ENCODE peak calls at places on chromosomes 2 and 18, in ten cellular contexts. L is hypothalamus; Y is Calu3; C is brain microvascular endothelial cell; X is ovary; R is T-helper 9 cell; K is NCI-H2081; M is pancreas; E is activated gamma-delta T cell treated with anti-CD3 and anti-CD28 coated beads, Interleukin-2, amount 50 U/mL, for 16 hours; U is neural crest cell. N is an unnamed sample.

GRCh38 chr2:2191110-2191707 is 139.9 kb downstream of the MYT1L start:
- DNase-seq in L (no peak), Y (no peak), C (no peak), X (no peak), R (no peak), K (no peak), M (no peak), E (no peak), U (no peak), N (no peak)

GRCh38 chr2:2881507-2881906 is 496.1 kb downstream of the EIPR1 start:
- DNase-seq in L (no peak), Y (no peak), C (no peak), X (no peak), R (no peak), K (no peak), M (no peak), E (no peak), U (no peak), N (no peak)

GRCh38 chr2:241567776-241568175 is 9.2 kb downstream of the BOK start:
- DNase-seq in L (no peak), Y (no peak), C (no peak), X (no peak), R (no peak), K (no peak), M (peak), E (no peak), U (no peak), N (no peak)

GRCh38 chr2:110869472-110870446 is 137.4 kb downstream of the ACOXL start:
- DNase-seq in L (no peak), Y (peak), C (peak), X (no peak), R (no peak), K (no peak), M (no peak), E (no peak), U (no peak), N (no peak)

GRCh38 chr18:48292229-48292628 is 117.0 kb downstream of the ZBTB7C start:
- DNase-seq in L (no peak), Y (no peak), C (no peak), X (no peak), R (no peak), K (no peak), M (no peak), E (no peak), U (no peak), N (no peak)

GRCh38 chr2:168849610-168850009 is 40.6 kb downstream of the SPC25 start:
- DNase-seq in L (no peak), Y (peak), C (peak), X (peak), R (no peak), K (no peak), M (no peak), E (no peak), U (no peak), N (no peak)

GRCh38 chr2:241454837-241455485 is 53.4 kb downstream of the STK25 start:
- DNase-seq in L (no peak), Y (no peak), C (no peak), X (no peak), R (no peak), K (no peak), M (no peak), E (no peak), U (no peak), N (no peak)

GRCh38 chr2:236168110-236169067 is at the start of gene GBX2:
- DNase-seq in L (no peak), Y (peak), C (peak), X (peak), R (no peak), K (peak), M (no peak), E (no peak), U (peak), N (no peak)

GRCh38 chr2:226776104-226776503 is 23.5 kb downstream of the IRS1 start:
- DNase-seq in L (no peak), Y (no peak), C (no peak), X (no peak), R (no peak), K (no peak), M (no peak), E (no peak), U (no peak), N (no peak)

GRCh38 chr2:88824951-88825350 is 133.5 kb downstream of the RPIA start:
- DNase-seq in L (no peak), Y (peak), C (no peak), X (no peak), R (no peak), K (no peak), M (no peak), E (no peak), U (no peak), N (no peak)

GRCh38 chr2:127208313-127208712 is 11.8 kb downstream of the CYP27C1 start:
- DNase-seq in L (no peak), Y (no peak), C (no peak), X (no peak), R (no peak), K (peak), M (no peak), E (no peak), U (no peak), N (no peak)

GRCh38 chr2:70391988-70392387 is 90.1 kb upstream of the FAM136A start:
- DNase-seq in L (no peak), Y (no peak), C (no peak), X (no peak), R (no peak), K (no peak), M (no peak), E (no peak), U (no peak), N (no peak)

GRCh38 chr2:7845332-7845731 is 836.5 kb upstream of the ID2 start:
- DNase-seq in L (no peak), Y (no peak), C (peak), X (no peak), R (no peak), K (no peak), M (no peak), E (no peak), U (no peak), N (no peak)

GRCh38 chr2:55918856-55919255 is 4.7 kb downstream of the EFEMP1 start:
- DNase-seq in L (no peak), Y (no peak), C (no peak), X (no peak), R (no peak), K (no peak), M (no peak), E (no peak), U (no peak), N (no peak)

GRCh38 chr2:156486175-156486574 is 50.0 kb downstream of the GPD2 start:
- DNase-seq in L (no peak), Y (no peak), C (peak), X (no peak), R (no peak), K (no peak), M (no peak), E (no peak), U (no peak), N (no peak)

GRCh38 chr2:15023231-15023630 is 390.7 kb downstream of the LRATD1 start:
- DNase-seq in L (no peak), Y (no peak), C (no peak), X (no peak), R (no peak), K (no peak), M (no peak), E (no peak), U (no peak), N (no peak)

GRCh38 chr2:219571311-219572236 is at the start of gene OBSL1:
- DNase-seq in L (peak), Y (peak), C (peak), X (peak), R (no peak), K (peak), M (peak), E (no peak), U (peak), N (no peak)

GRCh38 chr18:70373062-70373519 is 84.2 kb downstream of the SOCS6 start:
- DNase-seq in L (no peak), Y (no peak), C (peak), X (no peak), R (no peak), K (no peak), M (no peak), E (no peak), U (no peak), N (no peak)

GRCh38 chr2:45494275-45494977 is 116.6 kb downstream of the SRBD1 start:
- DNase-seq in L (no peak), Y (peak), C (peak), X (no peak), R (no peak), K (peak), M (no peak), E (no peak), U (peak), N (peak)

N was measured in T-cell.